ENCODE peak calls at places on chromosomes 5 and 9, in eight cellular contexts. One of them, this sample, is unnamed.

GRCh38 chr9:135328485-135329417 is 150.8 kb upstream of the PPP1R26 start:
- DNase-seq in LoVo: no peak
- DNase-seq in activated CD4-positive, CD25-positive, alpha-beta regulatory T cell treated with anti-CD3 and anti-CD28 coated beads, Interleukin-2, amount 50 U/mL, for 72 hours: no peak
- DNase-seq in transverse colon: no peak
- DNase-seq in 8988T: no peak
- DNase-seq in Peyer's patch: no peak
- DNase-seq in H9: no peak
- DNase-seq in RWPE1: no peak
- DNase-seq in this sample: no peak

GRCh38 chr5:80871541-80871961 is 88.6 kb upstream of the RASGRF2 start:
- DNase-seq in RWPE1: peak
- DNase-seq in 8988T: no peak
- DNase-seq in transverse colon: no peak
- DNase-seq in activated CD4-positive, CD25-positive, alpha-beta regulatory T cell treated with anti-CD3 and anti-CD28 coated beads, Interleukin-2, amount 50 U/mL, for 72 hours: no peak
- DNase-seq in Peyer's patch: no peak
- DNase-seq in H9: no peak
- DNase-seq in LoVo: no peak
- DNase-seq in this sample: peak

GRCh38 chr5:98128271-98128670 is 645.2 kb upstream of the RGMB start:
- DNase-seq in RWPE1: no peak
- DNase-seq in 8988T: no peak
- DNase-seq in transverse colon: no peak
- DNase-seq in activated CD4-positive, CD25-positive, alpha-beta regulatory T cell treated with anti-CD3 and anti-CD28 coated beads, Interleukin-2, amount 50 U/mL, for 72 hours: no peak
- DNase-seq in H9: no peak
- DNase-seq in Peyer's patch: no peak
- DNase-seq in LoVo: no peak
- DNase-seq in this sample: no peak

GRCh38 chr9:88076286-88077070 is 61.8 kb downstream of the SPATA31C2 start:
- DNase-seq in Peyer's patch: peak
- DNase-seq in LoVo: peak
- DNase-seq in activated CD4-positive, CD25-positive, alpha-beta regulatory T cell treated with anti-CD3 and anti-CD28 coated beads, Interleukin-2, amount 50 U/mL, for 72 hours: peak
- DNase-seq in RWPE1: peak
- DNase-seq in 8988T: peak
- DNase-seq in transverse colon: peak
- DNase-seq in H9: peak
- DNase-seq in this sample: peak

GRCh38 chr9:109894921-109895758 is 115.1 kb downstream of the PALM2AKAP2 start:
- DNase-seq in H9: no peak
- DNase-seq in transverse colon: no peak
- DNase-seq in RWPE1: no peak
- DNase-seq in activated CD4-positive, CD25-positive, alpha-beta regulatory T cell treated with anti-CD3 and anti-CD28 coated beads, Interleukin-2, amount 50 U/mL, for 72 hours: no peak
- DNase-seq in 8988T: no peak
- DNase-seq in Peyer's patch: no peak
- DNase-seq in LoVo: no peak
- DNase-seq in this sample: no peak

GRCh38 chr5:170782438-170782837 is 1.1 kb upstream of the GABRP start:
- DNase-seq in LoVo: peak
- DNase-seq in RWPE1: no peak
- DNase-seq in transverse colon: no peak
- DNase-seq in 8988T: no peak
- DNase-seq in activated CD4-positive, CD25-positive, alpha-beta regulatory T cell treated with anti-CD3 and anti-CD28 coated beads, Interleukin-2, amount 50 U/mL, for 72 hours: no peak
- DNase-seq in H9: no peak
- DNase-seq in Peyer's patch: no peak
- DNase-seq in this sample: no peak

GRCh38 chr9:135186248-135187164 is 99.0 kb downstream of the OLFM1 start:
- DNase-seq in 8988T: no peak
- DNase-seq in LoVo: no peak
- DNase-seq in H9: no peak
- DNase-seq in RWPE1: no peak
- DNase-seq in activated CD4-positive, CD25-positive, alpha-beta regulatory T cell treated with anti-CD3 and anti-CD28 coated beads, Interleukin-2, amount 50 U/mL, for 72 hours: no peak
- DNase-seq in transverse colon: no peak
- DNase-seq in Peyer's patch: no peak
- DNase-seq in this sample: no peak

GRCh38 chr9:110029422-110029814 is 178.5 kb downstream of the C9orf152 start:
- DNase-seq in 8988T: no peak
- DNase-seq in transverse colon: no peak
- DNase-seq in Peyer's patch: no peak
- DNase-seq in LoVo: no peak
- DNase-seq in H9: no peak
- DNase-seq in activated CD4-positive, CD25-positive, alpha-beta regulatory T cell treated with anti-CD3 and anti-CD28 coated beads, Interleukin-2, amount 50 U/mL, for 72 hours: no peak
- DNase-seq in RWPE1: peak
- DNase-seq in this sample: no peak

GRCh38 chr5:146399446-146399845 is 47.7 kb upstream of the TCERG1 start:
- DNase-seq in transverse colon: no peak
- DNase-seq in RWPE1: no peak
- DNase-seq in activated CD4-positive, CD25-positive, alpha-beta regulatory T cell treated with anti-CD3 and anti-CD28 coated beads, Interleukin-2, amount 50 U/mL, for 72 hours: no peak
- DNase-seq in H9: no peak
- DNase-seq in 8988T: no peak
- DNase-seq in LoVo: no peak
- DNase-seq in Peyer's patch: no peak
- DNase-seq in this sample: no peak

GRCh38 chr5:84487963-84488362 is 103.3 kb upstream of the EDIL3 start:
- DNase-seq in LoVo: no peak
- DNase-seq in RWPE1: no peak
- DNase-seq in transverse colon: no peak
- DNase-seq in Peyer's patch: no peak
- DNase-seq in activated CD4-positive, CD25-positive, alpha-beta regulatory T cell treated with anti-CD3 and anti-CD28 coated beads, Interleukin-2, amount 50 U/mL, for 72 hours: no peak
- DNase-seq in 8988T: no peak
- DNase-seq in H9: no peak
- DNase-seq in this sample: no peak

GRCh38 chr9:131598121-131598520 is 52.8 kb downstream of the PRRT1B start:
- DNase-seq in LoVo: no peak
- DNase-seq in H9: no peak
- DNase-seq in 8988T: no peak
- DNase-seq in activated CD4-positive, CD25-positive, alpha-beta regulatory T cell treated with anti-CD3 and anti-CD28 coated beads, Interleukin-2, amount 50 U/mL, for 72 hours: no peak
- DNase-seq in RWPE1: no peak
- DNase-seq in transverse colon: peak
- DNase-seq in Peyer's patch: no peak
- DNase-seq in this sample: no peak

GRCh38 chr5:147822686-147823491 is 8.6 kb downstream of the SPINK1 start:
- DNase-seq in activated CD4-positive, CD25-positive, alpha-beta regulatory T cell treated with anti-CD3 and anti-CD28 coated beads, Interleukin-2, amount 50 U/mL, for 72 hours: no peak
- DNase-seq in 8988T: no peak
- DNase-seq in H9: peak
- DNase-seq in Peyer's patch: no peak
- DNase-seq in LoVo: peak
- DNase-seq in RWPE1: peak
- DNase-seq in transverse colon: peak
- DNase-seq in this sample: peak

GRCh38 chr5:78546597-78546996 is 102.0 kb downstream of the LHFPL2 start:
- DNase-seq in Peyer's patch: no peak
- DNase-seq in RWPE1: no peak
- DNase-seq in 8988T: no peak
- DNase-seq in LoVo: no peak
- DNase-seq in H9: no peak
- DNase-seq in transverse colon: no peak
- DNase-seq in activated CD4-positive, CD25-positive, alpha-beta regulatory T cell treated with anti-CD3 and anti-CD28 coated beads, Interleukin-2, amount 50 U/mL, for 72 hours: no peak
- DNase-seq in this sample: no peak

This sample was measured in NCI-H460.